ENCODE peak calls at places on chromosomes 12 and 14, in six cellular contexts. One of them, this sample, is unnamed.

GRCh38 chr12:47094804-47095203 is 15.0 kb upstream of the AMIGO2 start:
- DNase-seq in stimulated activated CD8-positive, alpha-beta memory T cell treated with anti-CD3 and anti-CD28 coated beads, Interleukin-12 subunit alpha, Interleukin-12 subunit beta, amount 100 ng/mL, for 4 hours: no peak
- DNase-seq in frontal cortex: no peak
- DNase-seq in sciatic nerve: no peak
- DNase-seq in pons: no peak
- DNase-seq in T-cell: no peak
- DNase-seq in this sample: no peak

GRCh38 chr12:28936221-28936620 is 212.9 kb upstream of the FAR2 start:
- DNase-seq in stimulated activated CD8-positive, alpha-beta memory T cell treated with anti-CD3 and anti-CD28 coated beads, Interleukin-12 subunit alpha, Interleukin-12 subunit beta, amount 100 ng/mL, for 4 hours: no peak
- DNase-seq in frontal cortex: no peak
- DNase-seq in sciatic nerve: no peak
- DNase-seq in pons: peak; percentile 87
- DNase-seq in T-cell: no peak
- DNase-seq in this sample: peak; percentile 78

GRCh38 chr14:68969278-68969677 is 9.8 kb downstream of the ACTN1 start:
- DNase-seq in stimulated activated CD8-positive, alpha-beta memory T cell treated with anti-CD3 and anti-CD28 coated beads, Interleukin-12 subunit alpha, Interleukin-12 subunit beta, amount 100 ng/mL, for 4 hours: no peak
- DNase-seq in frontal cortex: no peak
- DNase-seq in sciatic nerve: no peak
- DNase-seq in pons: no peak
- DNase-seq in T-cell: no peak
- DNase-seq in this sample: no peak

GRCh38 chr12:111274820-111275219 is 94.1 kb downstream of the PHETA1 start:
- DNase-seq in stimulated activated CD8-positive, alpha-beta memory T cell treated with anti-CD3 and anti-CD28 coated beads, Interleukin-12 subunit alpha, Interleukin-12 subunit beta, amount 100 ng/mL, for 4 hours: no peak
- DNase-seq in frontal cortex: no peak
- DNase-seq in sciatic nerve: no peak
- DNase-seq in pons: no peak
- DNase-seq in T-cell: no peak
- DNase-seq in this sample: no peak

GRCh38 chr14:91731018-91731417 is 868 bp downstream of the CATSPERB start:
- DNase-seq in stimulated activated CD8-positive, alpha-beta memory T cell treated with anti-CD3 and anti-CD28 coated beads, Interleukin-12 subunit alpha, Interleukin-12 subunit beta, amount 100 ng/mL, for 4 hours: no peak
- DNase-seq in frontal cortex: no peak
- DNase-seq in sciatic nerve: no peak
- DNase-seq in pons: no peak
- DNase-seq in T-cell: no peak
- DNase-seq in this sample: no peak

GRCh38 chr14:50619569-50620141 is 48.5 kb downstream of the SAV1 start:
- DNase-seq in stimulated activated CD8-positive, alpha-beta memory T cell treated with anti-CD3 and anti-CD28 coated beads, Interleukin-12 subunit alpha, Interleukin-12 subunit beta, amount 100 ng/mL, for 4 hours: no peak
- DNase-seq in frontal cortex: peak; percentile 13
- DNase-seq in sciatic nerve: no peak
- DNase-seq in pons: peak; percentile 86
- DNase-seq in T-cell: no peak
- DNase-seq in this sample: peak; percentile 51

GRCh38 chr14:93742761-93743160 is 45.5 kb downstream of the PRIMA1 start:
- DNase-seq in stimulated activated CD8-positive, alpha-beta memory T cell treated with anti-CD3 and anti-CD28 coated beads, Interleukin-12 subunit alpha, Interleukin-12 subunit beta, amount 100 ng/mL, for 4 hours: no peak
- DNase-seq in frontal cortex: no peak
- DNase-seq in sciatic nerve: no peak
- DNase-seq in pons: peak; percentile 73
- DNase-seq in T-cell: no peak
- DNase-seq in this sample: no peak

GRCh38 chr14:94000986-94001385 is 3.9 kb downstream of the CCDC197 start:
- DNase-seq in stimulated activated CD8-positive, alpha-beta memory T cell treated with anti-CD3 and anti-CD28 coated beads, Interleukin-12 subunit alpha, Interleukin-12 subunit beta, amount 100 ng/mL, for 4 hours: no peak
- DNase-seq in frontal cortex: no peak
- DNase-seq in sciatic nerve: no peak
- DNase-seq in pons: no peak
- DNase-seq in T-cell: no peak
- DNase-seq in this sample: no peak

GRCh38 chr14:74655597-74656389 is 43.8 kb upstream of the LTBP2 start:
- DNase-seq in stimulated activated CD8-positive, alpha-beta memory T cell treated with anti-CD3 and anti-CD28 coated beads, Interleukin-12 subunit alpha, Interleukin-12 subunit beta, amount 100 ng/mL, for 4 hours: no peak
- DNase-seq in frontal cortex: no peak
- DNase-seq in sciatic nerve: no peak
- DNase-seq in pons: no peak
- DNase-seq in T-cell: no peak
- DNase-seq in this sample: no peak

GRCh38 chr14:30808576-30808975 is 65.8 kb upstream of the COCH start:
- DNase-seq in stimulated activated CD8-positive, alpha-beta memory T cell treated with anti-CD3 and anti-CD28 coated beads, Interleukin-12 subunit alpha, Interleukin-12 subunit beta, amount 100 ng/mL, for 4 hours: no peak
- DNase-seq in frontal cortex: no peak
- DNase-seq in sciatic nerve: no peak
- DNase-seq in pons: no peak
- DNase-seq in T-cell: no peak
- DNase-seq in this sample: no peak

GRCh38 chr14:100391777-100392176 is 68.6 kb downstream of the SLC25A47 start:
- DNase-seq in stimulated activated CD8-positive, alpha-beta memory T cell treated with anti-CD3 and anti-CD28 coated beads, Interleukin-12 subunit alpha, Interleukin-12 subunit beta, amount 100 ng/mL, for 4 hours: no peak
- DNase-seq in frontal cortex: no peak
- DNase-seq in sciatic nerve: no peak
- DNase-seq in pons: no peak
- DNase-seq in T-cell: no peak
- DNase-seq in this sample: no peak

GRCh38 chr12:132342322-132342721 is 12.9 kb upstream of the GALNT9 start:
- DNase-seq in stimulated activated CD8-positive, alpha-beta memory T cell treated with anti-CD3 and anti-CD28 coated beads, Interleukin-12 subunit alpha, Interleukin-12 subunit beta, amount 100 ng/mL, for 4 hours: no peak
- DNase-seq in frontal cortex: no peak
- DNase-seq in sciatic nerve: no peak
- DNase-seq in pons: no peak
- DNase-seq in T-cell: no peak
- DNase-seq in this sample: no peak

GRCh38 chr14:90922141-90922540 is 105.9 kb upstream of the TTC7B start:
- DNase-seq in stimulated activated CD8-positive, alpha-beta memory T cell treated with anti-CD3 and anti-CD28 coated beads, Interleukin-12 subunit alpha, Interleukin-12 subunit beta, amount 100 ng/mL, for 4 hours: no peak
- DNase-seq in frontal cortex: no peak
- DNase-seq in sciatic nerve: no peak
- DNase-seq in pons: no peak
- DNase-seq in T-cell: no peak
- DNase-seq in this sample: no peak

GRCh38 chr12:63944586-63945228 is 100.2 kb downstream of the SRGAP1 start:
- DNase-seq in stimulated activated CD8-positive, alpha-beta memory T cell treated with anti-CD3 and anti-CD28 coated beads, Interleukin-12 subunit alpha, Interleukin-12 subunit beta, amount 100 ng/mL, for 4 hours: no peak
- DNase-seq in frontal cortex: no peak
- DNase-seq in sciatic nerve: no peak
- DNase-seq in pons: peak; percentile 62
- DNase-seq in T-cell: no peak
- DNase-seq in this sample: peak; percentile 33

GRCh38 chr12:87348071-87348470 is 681.1 kb downstream of the C12orf50 start:
- DNase-seq in stimulated activated CD8-positive, alpha-beta memory T cell treated with anti-CD3 and anti-CD28 coated beads, Interleukin-12 subunit alpha, Interleukin-12 subunit beta, amount 100 ng/mL, for 4 hours: no peak
- DNase-seq in frontal cortex: no peak
- DNase-seq in sciatic nerve: no peak
- DNase-seq in pons: no peak
- DNase-seq in T-cell: no peak
- DNase-seq in this sample: no peak

GRCh38 chr12:50579757-50580267 is 75.0 kb downstream of the DIP2B start:
- DNase-seq in stimulated activated CD8-positive, alpha-beta memory T cell treated with anti-CD3 and anti-CD28 coated beads, Interleukin-12 subunit alpha, Interleukin-12 subunit beta, amount 100 ng/mL, for 4 hours: no peak
- DNase-seq in frontal cortex: no peak
- DNase-seq in sciatic nerve: no peak
- DNase-seq in pons: no peak
- DNase-seq in T-cell: no peak
- DNase-seq in this sample: no peak

GRCh38 chr14:105163040-105163742 is 5.4 kb downstream of the JAG2 start:
- DNase-seq in stimulated activated CD8-positive, alpha-beta memory T cell treated with anti-CD3 and anti-CD28 coated beads, Interleukin-12 subunit alpha, Interleukin-12 subunit beta, amount 100 ng/mL, for 4 hours: no peak
- DNase-seq in frontal cortex: no peak
- DNase-seq in sciatic nerve: no peak
- DNase-seq in pons: no peak
- DNase-seq in T-cell: no peak
- DNase-seq in this sample: no peak

GRCh38 chr12:92581579-92581978 is 121.2 kb upstream of the PLEKHG7 start:
- DNase-seq in stimulated activated CD8-positive, alpha-beta memory T cell treated with anti-CD3 and anti-CD28 coated beads, Interleukin-12 subunit alpha, Interleukin-12 subunit beta, amount 100 ng/mL, for 4 hours: no peak
- DNase-seq in frontal cortex: no peak
- DNase-seq in sciatic nerve: no peak
- DNase-seq in pons: no peak
- DNase-seq in T-cell: no peak
- DNase-seq in this sample: no peak

GRCh38 chr12:39966738-39967137 is 139.1 kb downstream of the SLC2A13 start:
- DNase-seq in stimulated activated CD8-positive, alpha-beta memory T cell treated with anti-CD3 and anti-CD28 coated beads, Interleukin-12 subunit alpha, Interleukin-12 subunit beta, amount 100 ng/mL, for 4 hours: no peak
- DNase-seq in frontal cortex: no peak
- DNase-seq in sciatic nerve: no peak
- DNase-seq in pons: no peak
- DNase-seq in T-cell: no peak
- DNase-seq in this sample: no peak

GRCh38 chr14:67396381-67396965 is 15.5 kb downstream of the PLEK2 start:
- DNase-seq in stimulated activated CD8-positive, alpha-beta memory T cell treated with anti-CD3 and anti-CD28 coated beads, Interleukin-12 subunit alpha, Interleukin-12 subunit beta, amount 100 ng/mL, for 4 hours: no peak
- DNase-seq in frontal cortex: no peak
- DNase-seq in sciatic nerve: no peak
- DNase-seq in pons: no peak
- DNase-seq in T-cell: no peak
- DNase-seq in this sample: no peak

GRCh38 chr12:125105600-125105999 is 40.4 kb downstream of the AACS start:
- DNase-seq in stimulated activated CD8-positive, alpha-beta memory T cell treated with anti-CD3 and anti-CD28 coated beads, Interleukin-12 subunit alpha, Interleukin-12 subunit beta, amount 100 ng/mL, for 4 hours: no peak
- DNase-seq in frontal cortex: no peak
- DNase-seq in sciatic nerve: no peak
- DNase-seq in pons: no peak
- DNase-seq in T-cell: no peak
- DNase-seq in this sample: no peak

GRCh38 chr12:6438345-6438744 is 6.4 kb upstream of the CD27 start:
- DNase-seq in stimulated activated CD8-positive, alpha-beta memory T cell treated with anti-CD3 and anti-CD28 coated beads, Interleukin-12 subunit alpha, Interleukin-12 subunit beta, amount 100 ng/mL, for 4 hours: no peak
- DNase-seq in frontal cortex: no peak
- DNase-seq in sciatic nerve: peak; percentile 32
- DNase-seq in pons: no peak
- DNase-seq in T-cell: no peak
- DNase-seq in this sample: no peak

GRCh38 chr12:129531004-129531403 is 372.8 kb downstream of the TMEM132D start:
- DNase-seq in stimulated activated CD8-positive, alpha-beta memory T cell treated with anti-CD3 and anti-CD28 coated beads, Interleukin-12 subunit alpha, Interleukin-12 subunit beta, amount 100 ng/mL, for 4 hours: no peak
- DNase-seq in frontal cortex: no peak
- DNase-seq in sciatic nerve: no peak
- DNase-seq in pons: no peak
- DNase-seq in T-cell: no peak
- DNase-seq in this sample: no peak

GRCh38 chr12:76621582-76622024 is 62.0 kb upstream of the OSBPL8 start:
- DNase-seq in stimulated activated CD8-positive, alpha-beta memory T cell treated with anti-CD3 and anti-CD28 coated beads, Interleukin-12 subunit alpha, Interleukin-12 subunit beta, amount 100 ng/mL, for 4 hours: peak; percentile 12
- DNase-seq in frontal cortex: peak; percentile 65
- DNase-seq in sciatic nerve: peak; percentile 83
- DNase-seq in pons: peak; percentile 78
- DNase-seq in T-cell: peak; percentile 46
- DNase-seq in this sample: peak; percentile 75

GRCh38 chr14:59407246-59407615 is 57.9 kb downstream of the GPR135 start:
- DNase-seq in stimulated activated CD8-positive, alpha-beta memory T cell treated with anti-CD3 and anti-CD28 coated beads, Interleukin-12 subunit alpha, Interleukin-12 subunit beta, amount 100 ng/mL, for 4 hours: no peak
- DNase-seq in frontal cortex: no peak
- DNase-seq in sciatic nerve: no peak
- DNase-seq in pons: no peak
- DNase-seq in T-cell: no peak
- DNase-seq in this sample: no peak

GRCh38 chr14:89773151-89773550 is 181.4 kb downstream of the EFCAB11 start:
- DNase-seq in stimulated activated CD8-positive, alpha-beta memory T cell treated with anti-CD3 and anti-CD28 coated beads, Interleukin-12 subunit alpha, Interleukin-12 subunit beta, amount 100 ng/mL, for 4 hours: no peak
- DNase-seq in frontal cortex: no peak
- DNase-seq in sciatic nerve: no peak
- DNase-seq in pons: no peak
- DNase-seq in T-cell: no peak
- DNase-seq in this sample: no peak

GRCh38 chr12:132489078-132489601 is 811 bp upstream of the FBRSL1 start:
- DNase-seq in stimulated activated CD8-positive, alpha-beta memory T cell treated with anti-CD3 and anti-CD28 coated beads, Interleukin-12 subunit alpha, Interleukin-12 subunit beta, amount 100 ng/mL, for 4 hours: peak; percentile 65
- DNase-seq in frontal cortex: no peak
- DNase-seq in sciatic nerve: peak; percentile 75
- DNase-seq in pons: no peak
- DNase-seq in T-cell: peak; percentile 48
- DNase-seq in this sample: no peak